ENCODE peak calls at places on chromosomes 3 and 15, in nine cellular contexts. W, Q, F, S, P, J, M, L and B are unnamed samples.

GRCh38 chr3:14452676-14453367 is 50.4 kb downstream of the SLC6A6 start:
- DNase-seq in S (no peak), M (peak), P (no peak), J (peak), F (no peak), W (peak), Q (peak), L (peak), B (peak)

GRCh38 chr15:35444557-35445204 is 101.3 kb downstream of the DPH6 start:
- DNase-seq in Q (peak), P (no peak), L (peak), W (peak), J (no peak), S (no peak), F (peak), M (no peak), B (no peak)

GRCh38 chr15:75620776-75621536 is 4.6 kb downstream of the SNUPN start:
- DNase-seq in P (no peak), L (peak), J (peak), Q (peak), M (peak), W (peak), S (no peak), F (no peak), B (peak)

GRCh38 chr15:88644741-88645140 is 5.9 kb downstream of the ISG20 start:
- DNase-seq in F (no peak), S (no peak), W (no peak), M (no peak), P (no peak), L (no peak), Q (peak), J (no peak), B (peak)

GRCh38 chr3:194132465-194133358 is 3.2 kb upstream of the HES1 start:
- DNase-seq in S (no peak), L (peak), W (no peak), P (peak), Q (peak), M (no peak), J (no peak), F (no peak), B (no peak)

GRCh38 chr15:42392309-42393024 is 33.2 kb downstream of the CAPN3 start:
- DNase-seq in F (no peak), P (no peak), J (no peak), M (no peak), L (no peak), Q (peak), S (no peak), W (peak), B (peak)

GRCh38 chr15:56049577-56049976 is 56.2 kb upstream of the NEDD4 start:
- DNase-seq in S (no peak), F (no peak), W (no peak), M (no peak), J (no peak), P (no peak), L (no peak), Q (no peak), B (no peak)

GRCh38 chr3:120177151-120177550 is 82.9 kb upstream of the GSK3B start:
- DNase-seq in S (no peak), F (no peak), M (no peak), W (peak), J (peak), L (peak), Q (no peak), P (no peak), B (no peak)

GRCh38 chr15:81101894-81102815 is 31.9 kb upstream of the CFAP161 start:
- DNase-seq in Q (no peak), W (no peak), M (no peak), F (no peak), L (no peak), P (no peak), S (no peak), J (no peak), B (no peak)

GRCh38 chr15:66100761-66101160 is 152.8 kb downstream of the MEGF11 start:
- DNase-seq in S (no peak), P (no peak), M (no peak), W (no peak), L (no peak), J (no peak), F (no peak), Q (no peak), B (no peak)

GRCh38 chr3:196643201-196643749 is 3.8 kb downstream of the NRROS start:
- DNase-seq in M (no peak), F (peak), L (no peak), P (peak), S (peak), J (no peak), Q (peak), W (no peak), B (no peak)

GRCh38 chr15:96626936-96627577 is 296.6 kb downstream of the NR2F2 start:
- DNase-seq in P (no peak), M (no peak), Q (no peak), J (no peak), L (no peak), F (no peak), W (no peak), S (no peak), B (no peak)

GRCh38 chr3:69770219-69770618 is 31.0 kb downstream of the MITF start:
- DNase-seq in Q (no peak), P (no peak), F (no peak), W (peak), S (no peak), M (no peak), J (peak), L (peak), B (no peak)

GRCh38 chr15:31023841-31024240 is 32.4 kb upstream of the MTMR10 start:
- DNase-seq in Q (no peak), S (no peak), M (no peak), F (no peak), P (no peak), L (no peak), J (no peak), W (no peak), B (no peak)

GRCh38 chr3:115830764-115831395 is 207.6 kb downstream of the GAP43 start:
- DNase-seq in M (no peak), F (no peak), J (no peak), S (no peak), L (no peak), Q (no peak), W (no peak), P (no peak), B (no peak)

GRCh38 chr3:109920749-109921148 is 583.4 kb upstream of the DPPA4 start:
- DNase-seq in S (no peak), W (no peak), M (no peak), Q (no peak), P (no peak), F (no peak), J (no peak), L (no peak), B (no peak)

GRCh38 chr3:114586119-114586518 is 292.3 kb downstream of the TIGIT start:
- DNase-seq in L (no peak), J (no peak), F (no peak), Q (no peak), M (no peak), S (no peak), W (no peak), P (no peak), B (no peak)

GRCh38 chr15:45548753-45549520 is 26.4 kb upstream of the SLC30A4 start:
- DNase-seq in F (no peak), J (no peak), M (no peak), P (no peak), W (no peak), S (no peak), L (no peak), Q (no peak), B (no peak)